ENCODE peak calls at places on chromosomes 13 and 19, in seven cellular contexts. D is iPS-NIHi11; M is EL; O is activated T-cell treated with anti-CD3 and anti-CD28 coated beads for 1 hour; P is effector memory CD4-positive, alpha-beta T cell; C is M059J; G is tibial nerve. X is an unnamed sample.

GRCh38 chr13:25752957-25753540 is 298.8 kb downstream of the SHISA2 start:
- DNase-seq in D (no peak), O (no peak), G (peak; percentile 14), P (no peak), M (peak; percentile 74), C (peak; percentile 90), X (peak; percentile 28)

GRCh38 chr13:101576977-101577376 is 124.5 kb downstream of the ITGBL1 start:
- DNase-seq in O (no peak), M (no peak), D (no peak), G (no peak), C (peak; percentile 31), P (no peak), X (no peak)

GRCh38 chr13:39336207-39336606 is 266.8 kb downstream of the LHFPL6 start:
- DNase-seq in G (no peak), C (no peak), P (no peak), M (no peak), O (no peak), D (no peak), X (no peak)

GRCh38 chr13:51636349-51636890 is 52.2 kb downstream of the WDFY2 start:
- DNase-seq in G (no peak), M (no peak), C (no peak), O (no peak), D (no peak), P (no peak), X (no peak)

GRCh38 chr19:3338541-3339181 is 27.7 kb upstream of the NFIC start:
- DNase-seq in P (peak; percentile 43), M (no peak), G (no peak), D (no peak), O (peak; percentile 56), C (no peak), X (peak; percentile 90)

GRCh38 chr19:2271516-2272103 is 10.4 kb downstream of the PEAK3 start:
- DNase-seq in P (no peak), C (peak; percentile 75), D (no peak), G (no peak), O (no peak), M (peak; percentile 91), X (no peak)

GRCh38 chr13:112014857-112015256 is 52.1 kb upstream of the SOX1 start:
- DNase-seq in P (no peak), C (no peak), M (no peak), O (no peak), G (no peak), D (no peak), X (no peak)

GRCh38 chr19:51140441-51140840 is 1.7 kb upstream of the SIGLEC7 start:
- DNase-seq in D (peak; percentile 65), O (no peak), G (no peak), P (no peak), M (no peak), C (no peak), X (no peak)

GRCh38 chr19:34480971-34481821 is at the start of gene WTIP:
- DNase-seq in G (peak; percentile 58), D (peak; percentile 90), C (peak; percentile 55), O (no peak), P (no peak), M (peak; percentile 88), X (no peak)

GRCh38 chr13:25727250-25727649 is 324.6 kb downstream of the SHISA2 start:
- DNase-seq in M (no peak), D (no peak), O (no peak), C (no peak), P (no peak), G (no peak), X (no peak)

GRCh38 chr19:49272204-49272603 is 52.8 kb downstream of the SLC6A16 start:
- DNase-seq in M (peak; percentile 46), G (no peak), C (peak; percentile 71), P (no peak), O (no peak), D (no peak), X (peak; percentile 18)

GRCh38 chr13:107845911-107846310 is 369.4 kb downstream of the LIG4 start:
- DNase-seq in G (no peak), C (no peak), O (no peak), P (no peak), M (no peak), D (no peak), X (no peak)

GRCh38 chr13:98033277-98034247 is 80.1 kb downstream of the IPO5 start:
- DNase-seq in D (peak; percentile 37), M (peak; percentile 65), O (no peak), C (peak; percentile 38), G (no peak), P (no peak), X (no peak)

GRCh38 chr19:51368366-51369282 is at the start of gene CLDND2:
- DNase-seq in D (no peak), O (no peak), M (no peak), P (no peak), G (no peak), C (no peak), X (no peak)

GRCh38 chr13:39684531-39685137 is 29.2 kb downstream of the COG6 start:
- DNase-seq in G (no peak), O (no peak), P (no peak), D (peak; percentile 11), M (peak; percentile 18), C (peak; percentile 28), X (no peak)

GRCh38 chr13:105462098-105462497 is 1073.4 kb downstream of the EFNB2 start:
- DNase-seq in M (no peak), G (no peak), C (no peak), D (no peak), O (no peak), P (no peak), X (no peak)